ENCODE peak calls at places on chromosomes 11 and 22, in six cellular contexts. O, T, L, N, I and J are unnamed samples.

GRCh38 chr11:77170107-77170506 is 42.1 kb downstream of the MYO7A start:
- DNase-seq in O (no peak), T (no peak), L (no peak), N (peak; percentile 5), I (no peak), J (no peak)

GRCh38 chr11:75450826-75451783 is 18.1 kb upstream of the KLHL35 start:
- DNase-seq in O (no peak), T (no peak), L (no peak), N (no peak), I (peak; percentile 77), J (no peak)

GRCh38 chr11:106331163-106331562 is 253.7 kb downstream of the AASDHPPT start:
- DNase-seq in O (no peak), T (no peak), L (no peak), N (no peak), I (no peak), J (no peak)

GRCh38 chr11:67632175-67632981 is 2.6 kb upstream of the NUDT8 start:
- DNase-seq in O (no peak), T (no peak), L (peak; percentile 80), N (peak; percentile 95), I (no peak), J (peak; percentile 55)

GRCh38 chr11:71539017-71539416 is 1.2 kb downstream of the KRTAP5-8 start:
- DNase-seq in O (no peak), T (no peak), L (no peak), N (no peak), I (no peak), J (no peak)

GRCh38 chr11:4626207-4627105 is 10.8 kb upstream of the OR51D1 start:
- DNase-seq in O (peak; percentile 53), T (peak; percentile 89), L (peak; percentile 74), N (no peak), I (peak; percentile 43), J (no peak)

GRCh38 chr11:80873309-80873999 is 1432.6 kb upstream of the TENM4 start:
- DNase-seq in O (no peak), T (peak; percentile 86), L (no peak), N (no peak), I (no peak), J (no peak)

GRCh38 chr11:134838708-134839107 is 426.7 kb upstream of the B3GAT1 start:
- DNase-seq in O (no peak), T (no peak), L (no peak), N (no peak), I (no peak), J (no peak)

GRCh38 chr22:29722151-29722550 is 2.3 kb downstream of the CABP7 start:
- DNase-seq in O (no peak), T (no peak), L (no peak), N (no peak), I (no peak), J (no peak)

GRCh38 chr11:118526688-118527087 is 586 bp upstream of the TTC36 start:
- DNase-seq in O (no peak), T (no peak), L (no peak), N (no peak), I (no peak), J (no peak)

GRCh38 chr11:39541945-39542351 is 1917.5 kb downstream of the LRRC4C start:
- DNase-seq in O (no peak), T (no peak), L (no peak), N (peak; percentile 14), I (no peak), J (no peak)

GRCh38 chr11:9250139-9250582 is 15.0 kb downstream of the DENND5A start:
- DNase-seq in O (no peak), T (peak; percentile 39), L (no peak), N (no peak), I (peak; percentile 39), J (no peak)

GRCh38 chr11:88552377-88553029 is 215.0 kb upstream of the CTSC start:
- DNase-seq in O (no peak), T (peak; percentile 73), L (peak; percentile 42), N (peak; percentile 38), I (peak; percentile 59), J (no peak)

GRCh38 chr11:34405079-34405858 is 33.5 kb upstream of the CAT start:
- DNase-seq in O (no peak), T (peak; percentile 43), L (no peak), N (no peak), I (no peak), J (no peak)

GRCh38 chr11:83437939-83438338 is 151.8 kb upstream of the CCDC90B start:
- DNase-seq in O (no peak), T (no peak), L (no peak), N (no peak), I (no peak), J (no peak)

GRCh38 chr11:72534859-72535547 is 100.7 kb upstream of the CLPB start:
- DNase-seq in O (no peak), T (no peak), L (no peak), N (no peak), I (peak; percentile 15), J (no peak)

GRCh38 chr11:127454856-127455255 is 454.3 kb upstream of the KIRREL3 start:
- DNase-seq in O (no peak), T (no peak), L (no peak), N (no peak), I (no peak), J (no peak)

GRCh38 chr22:41589260-41589600 is 410 bp downstream of the PMM1 start:
- DNase-seq in O (no peak), T (peak; percentile 23), L (no peak), N (no peak), I (no peak), J (no peak)

DNA sequence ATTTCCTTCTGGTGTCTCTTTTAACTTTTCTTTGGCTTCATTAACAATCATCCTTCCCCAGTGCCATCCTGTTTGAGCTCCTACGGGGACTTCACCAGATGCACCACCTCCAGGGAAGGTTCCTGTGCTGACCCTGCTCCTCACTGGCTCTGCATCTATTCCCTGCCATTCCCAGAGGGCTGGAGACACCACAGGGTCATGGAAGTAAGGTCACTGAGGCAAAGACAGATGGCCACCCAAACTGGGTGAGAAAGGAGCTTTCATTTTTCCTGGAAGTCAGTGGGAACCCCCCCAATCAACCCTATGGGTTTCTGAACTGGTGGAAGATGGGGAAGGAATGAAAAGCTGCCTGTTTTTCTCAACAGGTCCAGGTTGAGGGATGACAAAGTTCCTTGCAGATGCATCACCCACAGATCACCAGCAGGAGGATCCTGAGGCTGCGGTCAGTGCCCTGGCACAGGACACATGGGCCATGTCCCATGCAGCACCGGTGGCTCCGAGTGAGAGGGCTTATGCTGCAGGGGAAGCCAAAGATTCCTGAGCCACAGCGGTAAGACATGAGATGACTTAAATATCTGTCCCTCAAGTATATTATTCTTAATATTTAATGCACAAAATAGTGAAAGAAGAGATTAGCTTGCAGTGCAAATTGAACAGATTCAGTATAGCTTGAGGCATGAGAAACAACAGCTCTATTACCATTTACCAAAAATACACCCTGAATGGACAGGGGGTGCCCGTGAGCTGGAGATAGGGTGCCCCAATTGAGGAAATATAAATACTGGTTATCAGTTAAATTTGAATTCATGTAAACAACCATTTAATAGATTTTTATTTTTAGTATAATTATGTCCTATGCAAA is 73.0 kb upstream of the VPREB1 start:
- DNase-seq in O (no peak), T (peak; percentile 26), L (no peak), N (no peak), I (peak; percentile 64), J (no peak)
- TF ChIP-seq CTCF in O (no peak), T (peak; percentile 55), L (no peak), N (no peak), I (peak; percentile 77), J (no peak)

GRCh38 chr22:34111210-34111824 is 191.0 kb upstream of the LARGE1 start:
- DNase-seq in O (peak; percentile 30), T (peak; percentile 40), L (peak; percentile 12), N (peak; percentile 23), I (peak; percentile 11), J (no peak)
- TF ChIP-seq CTCF in O (peak; percentile 56), T (peak; percentile 71), L (peak; percentile 74), N (peak; percentile 64), I (no peak), J (peak; percentile 35)

GRCh38 chr11:125935056-125935455 is 10.8 kb upstream of the VSIG10L2 start:
- DNase-seq in O (no peak), T (no peak), L (no peak), N (no peak), I (no peak), J (no peak)
- TF ChIP-seq CTCF in O (no peak), T (no peak), L (no peak), N (no peak), I (no peak), J (no peak)

GRCh38 chr11:60629399-60629798 is 70.0 kb upstream of the MS4A8 start:
- DNase-seq in O (no peak), T (no peak), L (no peak), N (no peak), I (no peak), J (no peak)

GRCh38 chr11:60625262-60625661 is 74.2 kb upstream of the MS4A8 start:
- DNase-seq in O (no peak), T (peak; percentile 65), L (no peak), N (no peak), I (peak; percentile 18), J (no peak)
- TF ChIP-seq CTCF in O (no peak), T (peak; percentile 27), L (no peak), N (no peak), I (peak; percentile 53), J (no peak)